ENCODE peak calls at places on chromosomes 16 and 17, in six cellular contexts. Q is fibroblast of the aortic adventitia, I is cardiac fibroblast, A is glutamatergic neuron, U is neural crest cell, Z is SK-N-SH. Y is an unnamed sample.

GRCh38 chr16:80971814-80972213 is 34.9 kb downstream of the CMC2 start:
- DNase-seq in Q (no peak), I (no peak), A (peak), U (no peak), Z (no peak), Y (no peak)

GRCh38 chr16:58963479-58963878 is 229.4 kb upstream of the GOT2 start:
- DNase-seq in Q (no peak), I (no peak), A (no peak), U (no peak), Z (no peak), Y (no peak)

GRCh38 chr16:203246-203645 is 23.0 kb downstream of the HBQ1 start:
- DNase-seq in Q (no peak), I (no peak), A (no peak), U (no peak), Z (no peak), Y (no peak)

GRCh38 chr17:45090711-45091110 is 29.6 kb downstream of the NMT1 start:
- DNase-seq in Q (no peak), I (no peak), A (no peak), U (no peak), Z (no peak), Y (no peak)

GRCh38 chr17:77898521-77899434 is 59.7 kb upstream of the TNRC6C start:
- DNase-seq in Q (no peak), I (no peak), A (no peak), U (no peak), Z (no peak), Y (no peak)

GRCh38 chr16:1820973-1821290 is 5.7 kb downstream of the HAGH start:
- DNase-seq in Q (no peak), I (no peak), A (no peak), U (no peak), Z (no peak), Y (no peak)

GRCh38 chr17:79979201-79979840 is 56.4 kb downstream of the TBC1D16 start:
- DNase-seq in Q (no peak), I (no peak), A (no peak), U (no peak), Z (peak), Y (no peak)

GRCh38 chr17:67452681-67453554 is 75.8 kb downstream of the PITPNC1 start:
- DNase-seq in Q (no peak), I (no peak), A (no peak), U (no peak), Z (no peak), Y (no peak)

GRCh38 chr17:14856156-14856555 is 409.0 kb downstream of the PMP22 start:
- DNase-seq in Q (no peak), I (no peak), A (no peak), U (no peak), Z (no peak), Y (no peak)

GRCh38 chr17:2056221-2057129 is 1.6 kb downstream of the HIC1 start:
- DNase-seq in Q (peak), I (peak), A (peak), U (no peak), Z (no peak), Y (peak)

GRCh38 chr16:46763147-46763546 is 15.0 kb upstream of the MYLK3 start:
- DNase-seq in Q (no peak), I (no peak), A (peak), U (no peak), Z (no peak), Y (no peak)

GRCh38 chr17:74745548-74746177 is 2.8 kb upstream of the NHERF1 start:
- DNase-seq in Q (no peak), I (no peak), A (no peak), U (no peak), Z (no peak), Y (no peak)

GRCh38 chr17:58679263-58680037 is 12.4 kb downstream of the TEX14 start:
- DNase-seq in Q (peak), I (peak), A (no peak), U (no peak), Z (no peak), Y (no peak)

GRCh38 chr17:65268832-65269231 is 131.7 kb downstream of the RGS9 start:
- DNase-seq in Q (peak), I (peak), A (no peak), U (no peak), Z (no peak), Y (no peak)

GRCh38 chr16:53042235-53042645 is 10.5 kb downstream of the CHD9NB start:
- DNase-seq in Q (no peak), I (no peak), A (no peak), U (no peak), Z (no peak), Y (no peak)

DNA sequence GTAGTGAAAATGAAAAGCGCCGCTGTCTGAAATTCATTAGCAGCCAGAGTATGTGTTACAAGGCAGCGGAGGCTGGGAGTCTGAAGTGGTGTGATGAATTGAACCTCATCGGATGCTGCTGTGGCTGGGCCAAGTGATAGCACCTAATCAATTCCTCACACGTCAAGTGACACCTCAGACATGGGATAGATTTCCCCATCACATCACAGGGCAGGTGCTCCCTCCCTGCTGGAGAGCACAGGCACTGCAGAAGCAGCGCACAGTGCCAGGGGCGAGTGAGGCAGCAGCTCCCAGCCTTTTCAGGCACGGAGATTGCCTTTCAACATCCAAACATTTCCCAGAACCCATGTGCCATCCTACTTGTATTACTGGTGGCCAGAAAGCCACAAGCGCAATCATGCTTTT is 32.2 kb downstream of the DRC3 start:
- DNase-seq in Q (no peak), I (no peak), A (peak), U (no peak), Z (no peak), Y (no peak)
- TF ChIP-seq CTCF in Q (peak), I (peak), A (peak), U (peak), Z (peak), Y (no peak)

GRCh38 chr17:38400286-38400685 is 28.0 kb upstream of the ARHGAP23 start:
- DNase-seq in Q (no peak), I (no peak), A (no peak), U (no peak), Z (no peak), Y (no peak)

GRCh38 chr17:38403491-38403890 is 24.8 kb upstream of the ARHGAP23 start:
- DNase-seq in Q (peak), I (peak), A (no peak), U (no peak), Z (peak), Y (no peak)

GRCh38 chr17:38401459-38401858 is 26.8 kb upstream of the ARHGAP23 start:
- DNase-seq in Q (no peak), I (no peak), A (no peak), U (no peak), Z (peak), Y (no peak)

GRCh38 chr17:38404174-38404943 is 23.9 kb upstream of the ARHGAP23 start:
- DNase-seq in Q (no peak), I (no peak), A (no peak), U (no peak), Z (no peak), Y (no peak)

DNA sequence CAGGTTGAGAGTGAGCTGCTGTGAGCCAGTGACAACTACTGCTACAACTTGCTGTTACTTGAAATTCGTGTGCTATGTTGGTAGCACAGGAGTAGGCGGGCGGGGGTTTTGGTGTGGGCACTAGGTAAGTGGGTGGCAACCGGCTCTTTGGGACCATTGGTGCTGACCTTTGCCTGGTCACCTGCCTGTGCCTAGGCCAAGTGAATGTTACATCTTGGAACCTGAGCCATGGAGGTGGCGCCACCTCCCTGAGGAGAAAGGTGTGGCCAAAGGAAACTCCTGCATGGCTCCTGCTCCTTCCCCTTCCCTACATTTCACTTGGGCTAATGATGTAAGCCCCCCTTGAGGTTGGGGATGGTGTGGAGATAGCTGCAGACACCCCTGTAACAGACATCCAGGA is 25.4 kb upstream of the ARHGAP23 start:
- DNase-seq in Q (no peak), I (no peak), A (no peak), U (no peak), Z (no peak), Y (no peak)
- TF ChIP-seq CTCF in Q (no peak), I (no peak), A (no peak), U (no peak), Z (no peak), Y (no peak)

GRCh38 chr16:70770291-70770967 is 30.5 kb downstream of the VAC14 start:
- DNase-seq in Q (no peak), I (no peak), A (no peak), U (no peak), Z (no peak), Y (no peak)

GRCh38 chr16:70769131-70769530 is 31.8 kb downstream of the VAC14 start:
- DNase-seq in Q (no peak), I (no peak), A (no peak), U (no peak), Z (no peak), Y (no peak)

GRCh38 chr16:70770968-70771552 is 29.9 kb downstream of the VAC14 start:
- DNase-seq in Q (peak), I (peak), A (peak), U (peak), Z (peak), Y (peak)

GRCh38 chr16:70768205-70768580 is 32.8 kb downstream of the VAC14 start:
- DNase-seq in Q (peak), I (no peak), A (no peak), U (no peak), Z (no peak), Y (no peak)

DNA sequence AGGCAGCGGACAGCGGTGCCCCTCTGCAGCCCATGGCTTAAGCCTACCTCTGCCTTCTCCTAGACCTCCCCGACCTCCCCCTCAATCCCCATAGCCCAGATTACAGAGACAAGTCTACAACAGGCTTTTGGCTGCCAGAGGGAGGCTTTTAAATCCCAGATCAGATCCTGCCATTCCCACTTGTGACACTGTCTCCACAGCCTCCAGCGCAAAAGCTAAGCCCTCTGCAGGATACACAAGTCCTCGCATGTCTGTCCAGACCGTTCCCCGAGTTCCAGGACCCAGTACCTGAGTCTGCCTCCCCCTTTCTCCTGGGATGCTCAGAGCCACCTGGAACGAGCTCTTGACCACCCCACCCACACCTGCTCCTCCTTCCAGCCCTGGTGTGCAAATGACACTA is 31.2 kb downstream of the VAC14 start:
- DNase-seq in Q (no peak), I (no peak), A (no peak), U (no peak), Z (no peak), Y (no peak)
- TF ChIP-seq CTCF in Q (no peak), I (no peak), A (no peak), U (no peak), Z (no peak), Y (no peak)

GRCh38 chr16:89121691-89122321 is 28.2 kb downstream of the ACSF3 start:
- DNase-seq in Q (no peak), I (no peak), A (no peak), U (no peak), Z (no peak), Y (no peak)

GRCh38 chr16:89123831-89124100 is 30.1 kb downstream of the ACSF3 start:
- DNase-seq in Q (no peak), I (no peak), A (peak), U (no peak), Z (no peak), Y (no peak)

GRCh38 chr16:89123001-89123830 is 29.6 kb downstream of the ACSF3 start:
- DNase-seq in Q (no peak), I (no peak), A (peak), U (no peak), Z (no peak), Y (no peak)

GRCh38 chr16:89120921-89121351 is 27.3 kb downstream of the ACSF3 start:
- DNase-seq in Q (no peak), I (no peak), A (peak), U (no peak), Z (no peak), Y (no peak)

GRCh38 chr16:89122322-89122831 is 28.7 kb downstream of the ACSF3 start:
- DNase-seq in Q (no peak), I (no peak), A (peak), U (no peak), Z (no peak), Y (no peak)
- TF ChIP-seq CTCF in Q (no peak), I (no peak), A (no peak), U (no peak), Z (no peak), Y (no peak)

DNA sequence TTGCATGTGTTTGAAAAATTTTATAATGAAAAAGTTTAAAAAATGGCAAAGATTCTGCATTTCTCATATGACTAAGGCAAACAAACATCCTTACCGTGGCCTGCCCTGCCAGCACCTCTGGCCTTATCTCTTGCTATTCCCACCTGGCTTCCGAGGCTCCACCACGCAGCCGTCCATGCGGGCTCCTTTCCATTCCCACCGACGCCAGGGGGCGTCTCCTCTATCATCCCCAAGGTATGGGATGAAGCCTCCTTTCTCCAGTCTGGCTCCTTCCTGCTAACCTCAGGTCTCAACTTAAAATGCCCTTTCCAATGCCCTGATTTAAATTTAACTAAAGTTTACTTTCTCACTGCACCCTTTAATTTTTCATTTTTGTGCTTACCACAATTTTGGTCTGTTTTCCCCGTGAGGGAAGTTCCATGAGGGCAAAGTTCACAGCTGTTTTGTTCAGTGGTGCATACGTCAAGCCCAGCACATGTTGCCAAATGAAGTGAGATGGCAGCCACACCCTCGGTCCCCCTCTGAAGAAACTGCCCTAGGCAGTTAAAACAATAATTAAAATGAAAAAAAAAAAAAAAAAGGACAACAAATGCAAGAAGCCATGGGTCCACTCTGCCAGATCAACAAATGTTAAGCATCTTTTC is 13.3 kb upstream of the SDK2 start:
- DNase-seq in Q (no peak), I (no peak), A (peak), U (peak), Z (peak), Y (no peak)
- TF ChIP-seq CTCF in Q (peak), I (peak), A (peak), U (peak), Z (peak), Y (no peak)

DNA sequence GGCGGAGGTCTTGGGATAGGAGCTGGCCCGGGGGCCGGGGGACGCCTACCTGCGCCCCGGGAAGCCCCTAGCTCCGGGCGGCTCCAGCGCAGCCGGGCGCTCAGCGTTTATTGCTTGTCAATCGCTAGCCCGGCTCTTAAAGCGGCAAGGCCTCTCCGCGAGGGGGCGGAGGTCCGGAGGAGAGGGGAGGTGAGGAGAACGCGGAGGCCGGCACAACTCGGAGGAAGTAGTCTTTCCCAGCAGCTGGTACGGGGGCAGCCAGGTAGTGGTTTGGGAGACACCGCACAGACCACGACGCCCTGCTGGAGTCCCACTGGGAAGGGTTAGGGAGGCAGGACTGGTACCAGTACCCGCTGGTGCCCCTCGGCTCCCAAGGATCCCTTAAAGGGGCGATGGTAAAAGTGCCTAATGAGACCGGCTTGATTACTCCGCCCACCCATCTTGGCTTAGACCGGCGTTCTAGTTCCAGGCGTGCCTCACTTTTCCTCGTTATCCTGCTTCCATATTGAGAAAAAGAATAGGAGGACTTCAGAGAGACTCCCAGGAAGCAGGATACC is at the start of gene MPP2:
- DNase-seq in Q (peak), I (peak), A (peak), U (peak), Z (peak), Y (peak)
- TF ChIP-seq CTCF in Q (peak), I (peak), A (peak), U (no peak), Z (peak), Y (no peak)

DNA sequence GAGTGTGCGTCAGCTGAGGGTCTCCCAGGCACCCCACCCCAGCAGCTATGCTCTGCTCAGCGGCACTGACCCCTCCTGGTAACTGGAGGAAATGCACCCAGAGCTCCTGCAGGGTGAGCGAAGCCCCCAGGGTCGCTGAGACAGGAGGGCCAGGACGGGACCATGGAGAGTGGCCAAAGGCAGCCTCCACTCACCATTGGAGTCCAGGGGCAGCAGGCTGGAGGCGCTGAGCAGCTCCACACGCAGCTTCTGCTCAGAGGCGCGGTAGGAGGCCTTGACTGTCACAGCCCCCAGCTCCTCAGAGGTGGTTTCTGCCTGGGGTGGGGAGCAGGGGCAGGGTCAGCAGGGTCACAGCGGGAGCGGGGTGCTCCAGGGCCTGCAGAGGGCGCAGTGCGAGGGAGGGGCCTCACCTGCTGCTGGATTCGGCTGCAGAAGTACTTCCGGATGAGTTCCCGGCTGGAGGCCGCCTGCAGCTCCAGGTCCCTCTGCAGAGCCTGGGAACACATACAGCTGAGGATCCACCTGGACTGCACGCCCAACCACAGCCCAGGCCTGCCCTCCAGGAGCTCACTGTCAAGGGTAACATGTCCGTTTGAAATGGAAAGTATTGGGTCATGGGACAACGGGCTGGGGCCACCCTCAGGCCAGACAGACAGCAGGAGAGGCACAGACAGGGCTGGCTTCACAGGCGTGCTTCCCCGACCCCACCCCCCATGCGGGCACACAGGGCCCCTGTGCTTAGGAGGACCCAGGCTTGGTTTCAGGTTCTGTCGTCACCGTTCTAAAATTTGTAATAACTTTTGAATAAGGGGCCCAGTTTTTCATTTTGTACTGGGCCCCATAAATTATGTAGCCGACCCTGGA is 13.8 kb downstream of the UNC13D start:
- DNase-seq in Q (no peak), I (no peak), A (peak), U (peak), Z (peak), Y (peak)
- TF ChIP-seq CTCF in Q (peak), I (peak), A (peak), U (peak), Z (peak), Y (no peak)

GRCh38 chr16:6964679-6965078 is 368.0 kb upstream of the RBFOX1 start:
- DNase-seq in Q (no peak), I (no peak), A (no peak), U (no peak), Z (no peak), Y (no peak)

GRCh38 chr16:6967796-6968195 is 364.8 kb upstream of the RBFOX1 start:
- DNase-seq in Q (no peak), I (no peak), A (no peak), U (no peak), Z (no peak), Y (no peak)

GRCh38 chr16:6966925-6967324 is 365.7 kb upstream of the RBFOX1 start:
- DNase-seq in Q (no peak), I (no peak), A (no peak), U (no peak), Z (no peak), Y (no peak)

GRCh38 chr16:6970171-6970857 is 362.3 kb upstream of the RBFOX1 start:
- DNase-seq in Q (no peak), I (no peak), A (no peak), U (no peak), Z (no peak), Y (no peak)

DNA sequence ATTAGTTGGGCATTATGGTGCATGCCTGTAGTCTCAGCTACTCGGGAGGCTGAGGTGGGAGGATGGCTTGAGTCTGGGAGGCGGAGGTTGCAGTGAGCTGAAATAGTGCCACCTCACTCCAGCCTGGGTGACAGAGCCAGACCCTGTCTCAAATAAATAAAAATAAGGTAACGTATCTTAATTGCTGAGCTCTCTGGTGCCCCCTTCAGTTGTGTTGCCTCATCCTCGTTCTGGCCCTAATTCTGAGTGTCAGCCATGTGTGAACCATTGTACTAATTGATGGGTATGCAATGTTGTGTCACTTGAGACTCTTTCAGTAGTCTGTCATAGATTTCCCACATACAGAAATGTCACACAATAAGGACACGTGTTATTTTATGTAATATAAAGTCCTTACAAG is 363.1 kb upstream of the RBFOX1 start:
- DNase-seq in Q (no peak), I (no peak), A (no peak), U (no peak), Z (no peak), Y (no peak)
- TF ChIP-seq CTCF in Q (no peak), I (no peak), A (no peak), U (peak), Z (no peak), Y (no peak)

Y was measured in activated B cell treated with CpG ODN at 0.5 μM for 24 hours.